ENCODE peak calls at places on chromosome 19, in five cellular contexts. W is K562, E is GM12878, T is WTC11, U is HepG2. F is an unnamed sample.

GRCh38 chr19:53577968-53578367 is 40.0 kb downstream of the ZNF331 start:
- DNase-seq in W (no peak), T (no peak), E (no peak), U (no peak), F (no peak)

GRCh38 chr19:4365791-4366665 is 22.7 kb downstream of the MPND start:
- DNase-seq in T (no peak), W (no peak), U (no peak), E (no peak), F (no peak)

GRCh38 chr19:17159466-17160393 is 55.4 kb upstream of the USE1 start:
- DNase-seq in U (peak), T (peak), W (no peak), E (no peak), F (no peak)

GRCh38 chr19:46821512-46822359 is 28.9 kb downstream of the AP2S1 start:
- DNase-seq in U (no peak), W (no peak), E (no peak), T (peak), F (no peak)

GRCh38 chr19:49664171-49665070 is 1.2 kb downstream of the IRF3 start:
- DNase-seq in E (no peak), W (peak), T (peak), U (peak), F (peak)

GRCh38 chr19:4090351-4091220 is 23.9 kb upstream of the ZBTB7A start:
- DNase-seq in U (no peak), T (no peak), E (no peak), W (no peak), F (no peak)

GRCh38 chr19:19656451-19657396 is 6.8 kb downstream of the ATP13A1 start:
- DNase-seq in E (no peak), W (no peak), T (no peak), U (no peak), F (no peak)

GRCh38 chr19:778910-779653 is 18.2 kb upstream of the PTBP1 start:
- DNase-seq in T (no peak), E (no peak), U (peak), W (no peak), F (peak)

GRCh38 chr19:15287496-15287895 is 44.8 kb downstream of the BRD4 start:
- DNase-seq in W (no peak), E (no peak), T (no peak), U (no peak), F (no peak)
- TF ChIP-seq ESRRA in W (no peak), E (no peak), T (no peak), U (no peak), F (no peak)

DNA sequence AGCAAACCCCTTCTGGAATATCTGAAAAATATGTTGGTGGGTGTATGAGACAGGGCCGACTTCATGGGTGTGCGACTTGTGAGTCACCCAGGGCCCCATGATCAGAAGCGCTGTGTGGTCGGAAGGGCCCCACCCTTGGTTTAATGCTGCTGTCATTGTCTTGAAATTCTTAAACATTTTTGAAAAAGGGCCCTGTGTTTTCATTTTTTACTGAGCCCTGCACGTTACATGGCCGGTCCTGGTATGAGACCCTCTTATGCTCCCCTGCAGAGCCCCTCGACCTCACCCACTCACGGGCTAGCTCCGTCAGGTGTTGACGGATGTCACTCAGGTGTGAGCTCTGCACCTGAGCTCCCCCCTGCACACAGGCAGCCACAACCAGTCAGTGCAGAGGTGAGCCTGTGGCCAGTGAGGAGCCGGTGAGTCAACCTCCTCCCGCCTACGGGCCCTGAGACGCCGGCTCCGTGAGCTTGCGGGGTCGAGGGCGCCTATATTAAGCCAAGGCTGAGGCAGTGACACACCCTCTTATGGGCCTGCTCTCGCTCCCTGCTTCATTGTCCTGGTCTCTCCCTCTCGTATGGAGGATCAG is 27.7 kb downstream of the GADD45B start:
- DNase-seq in W (peak), E (no peak), T (no peak), U (no peak), F (no peak)
- TF ChIP-seq ESRRA in W (no peak), E (no peak), T (no peak), U (no peak), F (no peak)

GRCh38 chr19:44303305-44303704 is 1.5 kb downstream of the ZNF235 start:
- DNase-seq in E (no peak), U (no peak), W (no peak), T (no peak), F (no peak)
- TF ChIP-seq ESRRA in E (no peak), U (no peak), W (no peak), T (no peak), F (no peak)

DNA sequence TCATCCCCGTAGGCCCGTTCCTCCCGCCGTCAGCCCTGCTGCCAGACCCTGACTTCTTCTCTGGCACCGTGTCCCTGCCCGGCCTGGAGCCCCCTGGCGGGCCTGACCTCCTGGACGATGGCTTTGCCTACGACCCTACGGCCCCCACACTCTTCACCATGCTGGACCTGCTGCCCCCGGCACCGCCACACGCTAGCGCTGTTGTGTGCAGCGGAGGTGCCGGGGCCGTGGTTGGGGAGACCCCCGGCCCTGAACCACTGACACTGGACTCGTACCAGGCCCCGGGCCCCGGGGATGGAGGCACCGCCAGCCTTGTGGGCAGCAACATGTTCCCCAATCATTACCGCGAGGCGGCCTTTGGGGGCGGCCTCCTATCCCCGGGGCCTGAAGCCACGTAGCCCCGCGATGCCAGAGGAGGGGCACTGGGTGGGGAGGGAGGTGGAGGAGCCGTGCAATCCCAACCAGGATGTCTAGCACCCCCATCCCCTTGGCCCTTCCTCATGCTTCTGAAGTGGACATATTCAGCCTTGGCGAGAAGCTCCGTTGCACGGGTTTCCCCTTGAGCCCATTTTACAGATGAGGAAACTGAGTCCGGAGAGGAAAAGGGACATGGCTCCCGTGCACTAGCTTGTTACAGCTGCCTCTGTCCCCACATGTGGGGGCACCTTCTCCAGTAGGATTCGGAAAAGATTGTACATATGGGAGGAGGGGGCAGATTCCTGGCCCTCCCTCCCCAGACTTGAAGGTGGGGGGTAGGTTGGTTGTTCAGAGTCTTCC is 1.3 kb upstream of the CLASRP start:
- DNase-seq in U (no peak), E (no peak), T (no peak), W (no peak), F (no peak)
- TF ChIP-seq ESRRA in U (no peak), E (no peak), T (no peak), W (no peak), F (no peak)

GRCh38 chr19:43525836-43526771 is 897 bp downstream of the ETHE1 start:
- DNase-seq in U (no peak), T (peak), W (peak), E (no peak), F (no peak)
- TF ChIP-seq ESRRA in U (no peak), T (no peak), W (no peak), E (no peak), F (no peak)